ENCODE peak calls at places on chromosomes 7 and 10, in four cellular contexts. Q is psoas muscle, K is choroid plexus epithelial cell, B is hepatocyte. T is an unnamed sample.

GRCh38 chr10:113323985-113324384 is 228.9 kb upstream of the HABP2 start:
- DNase-seq in K (no peak), Q (no peak), B (no peak), T (no peak)

GRCh38 chr7:121752706-121753105 is 120.3 kb upstream of the PTPRZ1 start:
- DNase-seq in B (peak; percentile 10), Q (no peak), K (peak; percentile 52), T (peak; percentile 39)

GRCh38 chr7:6446977-6447588 is 671 bp downstream of the DAGLB start:
- DNase-seq in Q (peak; percentile 76), B (peak; percentile 91), K (peak; percentile 77), T (peak; percentile 91)

GRCh38 chr10:119201233-119201632 is 6.1 kb upstream of the GRK5 start:
- DNase-seq in B (no peak), Q (no peak), K (no peak), T (no peak)

GRCh38 chr10:103504181-103504783 is 10.8 kb downstream of the NEURL1 start:
- DNase-seq in B (peak; percentile 81), Q (no peak), K (peak; percentile 99), T (peak; percentile 96)

GRCh38 chr7:23470290-23471089 is at the start of gene IGF2BP3:
- DNase-seq in Q (no peak), K (peak; percentile 97), B (peak; percentile 94), T (peak; percentile 98)

GRCh38 chr10:127536972-127537760 is 11.9 kb upstream of the NPS start:
- DNase-seq in Q (no peak), K (no peak), B (no peak), T (no peak)

GRCh38 chr10:62239994-62240393 is 28.6 kb downstream of the RTKN2 start:
- DNase-seq in Q (no peak), K (peak; percentile 41), B (no peak), T (peak; percentile 36)

GRCh38 chr7:136062625-136063336 is 85.6 kb upstream of the MTPN start:
- DNase-seq in Q (no peak), K (no peak), B (no peak), T (no peak)

GRCh38 chr10:114523876-114524275 is 119.6 kb upstream of the AFAP1L2 start:
- DNase-seq in Q (no peak), K (no peak), B (no peak), T (no peak)

GRCh38 chr10:114526497-114527238 is 122.4 kb upstream of the AFAP1L2 start:
- DNase-seq in K (peak; percentile 85), B (peak; percentile 88), Q (peak; percentile 73), T (peak; percentile 90)

GRCh38 chr10:114525368-114525949 is 121.2 kb upstream of the AFAP1L2 start:
- DNase-seq in Q (no peak), K (no peak), B (no peak), T (peak; percentile 43)

GRCh38 chr10:114521250-114521649 is 116.9 kb upstream of the AFAP1L2 start:
- DNase-seq in Q (no peak), B (no peak), K (no peak), T (no peak)

DNA sequence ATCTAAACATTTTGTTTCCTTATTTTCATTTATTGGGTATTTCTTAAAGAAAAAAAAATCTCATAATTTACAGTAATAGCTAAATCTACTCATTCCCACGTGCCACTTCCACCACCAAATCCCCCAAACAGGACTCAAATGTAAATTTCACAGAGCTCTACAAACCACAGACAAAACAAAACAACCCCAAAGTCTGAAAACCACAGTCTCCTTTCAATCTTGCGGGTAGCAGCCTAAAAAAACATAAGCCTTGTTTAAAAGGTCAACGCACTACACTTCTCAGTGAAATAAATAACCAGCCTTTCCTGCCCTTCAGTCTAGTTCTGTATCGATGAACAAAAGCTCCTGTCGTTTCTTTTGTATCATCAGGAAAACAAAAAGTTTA is 121.8 kb upstream of the AFAP1L2 start:
- DNase-seq in K (peak; percentile 63), B (no peak), Q (no peak), T (peak; percentile 22)
- H3K4me3 ChIP-seq in K (peak overlapping the region; percentile 42), B (peak overlapping the region; percentile 24), Q (peak overlapping the region; percentile 54), T (peak overlapping the region; percentile 55)

GRCh38 chr7:155773531-155773930 is 38.7 kb downstream of the SHH start:
- DNase-seq in B (peak; percentile 50), K (no peak), Q (no peak), T (no peak)
- H3K4me3 ChIP-seq in B (no peak overlapping the region), K (no peak overlapping the region), Q (no peak overlapping the region), T (no peak overlapping the region)

DNA sequence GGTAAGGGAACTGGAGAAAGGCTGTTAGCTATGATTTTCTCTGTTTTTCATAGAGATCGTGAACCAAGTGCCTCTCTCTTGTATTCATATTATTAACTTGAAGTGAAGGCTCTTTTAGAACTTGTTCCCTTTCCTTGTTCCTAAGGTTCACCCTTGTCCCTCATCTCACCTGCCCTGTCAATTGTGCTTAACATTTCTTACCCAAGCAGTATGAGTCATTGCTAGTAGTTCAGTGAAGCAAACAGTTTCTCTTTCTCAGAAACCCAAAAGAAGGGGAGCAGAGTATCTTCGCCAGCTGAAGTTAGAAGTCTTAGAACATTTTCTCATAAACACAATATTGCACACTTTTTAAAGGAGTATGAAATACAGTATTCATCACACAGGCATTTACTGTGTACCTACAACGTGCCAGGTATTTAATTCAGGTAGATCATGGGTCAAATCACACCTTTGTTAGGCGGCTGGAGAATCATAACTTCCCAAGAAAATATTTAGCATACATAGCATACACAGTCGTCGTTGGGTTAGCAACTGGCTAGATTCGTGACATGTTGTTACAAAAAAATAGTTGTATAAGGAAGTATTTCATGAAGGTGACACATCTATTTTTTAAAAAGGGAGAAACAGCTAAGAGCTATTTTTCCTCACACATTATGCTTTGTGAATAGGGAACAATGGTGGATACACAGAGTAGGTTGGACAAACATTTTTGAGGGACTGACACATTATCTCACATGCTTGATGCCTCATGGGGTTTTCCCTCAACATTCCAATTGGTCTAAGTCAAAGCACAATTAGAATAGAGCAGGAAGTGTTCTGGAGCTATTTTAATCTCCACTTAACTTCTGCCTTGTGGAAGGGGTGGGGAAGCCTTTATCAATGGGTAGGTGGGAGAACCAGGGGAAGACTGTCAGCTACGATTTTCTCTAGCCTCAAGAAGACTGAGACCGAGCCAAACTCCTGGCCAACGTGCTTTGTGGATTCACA is 13.2 kb downstream of the HDAC9 start:
- DNase-seq in B (peak; percentile 34), K (peak; percentile 97), Q (no peak), T (peak; percentile 94)
- H3K4me3 ChIP-seq in B (no peak overlapping the region), K (peak overlapping the region; percentile 24), Q (peak overlapping the region; percentile 59), T (peak overlapping the region; percentile 10)

GRCh38 chr7:28135296-28135695 is 45.3 kb downstream of the JAZF1 start:
- DNase-seq in K (peak; percentile 67), Q (no peak), B (no peak), T (peak; percentile 69)
- H3K4me3 ChIP-seq in K (no peak overlapping the region), Q (no peak overlapping the region), B (no peak overlapping the region), T (no peak overlapping the region)

DNA sequence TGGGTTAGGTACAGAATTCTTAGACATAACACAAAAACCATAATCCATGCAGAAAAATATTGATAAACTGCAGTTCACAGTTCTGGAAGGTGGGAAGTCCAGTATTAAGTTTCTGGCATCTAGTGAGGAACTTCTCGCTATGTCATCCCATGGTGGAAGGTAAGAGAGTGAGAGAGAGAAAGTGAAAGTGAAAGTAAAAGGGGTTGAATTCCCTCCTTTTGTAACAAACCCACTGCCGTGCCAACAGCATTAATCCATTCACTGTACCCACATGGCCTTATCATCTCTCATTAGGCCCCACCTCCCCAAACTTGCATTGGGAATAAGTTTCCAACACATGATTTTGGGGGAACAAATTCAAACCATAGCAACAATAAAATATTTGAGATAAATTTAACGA is 17.1 kb downstream of the ZNF485 start:
- DNase-seq in K (peak; percentile 36), B (no peak), Q (no peak), T (peak; percentile 12)
- H3K4me3 ChIP-seq in K (peak overlapping the region; percentile 31), B (no peak overlapping the region), Q (peak overlapping the region; percentile 41), T (peak overlapping the region; percentile 11)

DNA sequence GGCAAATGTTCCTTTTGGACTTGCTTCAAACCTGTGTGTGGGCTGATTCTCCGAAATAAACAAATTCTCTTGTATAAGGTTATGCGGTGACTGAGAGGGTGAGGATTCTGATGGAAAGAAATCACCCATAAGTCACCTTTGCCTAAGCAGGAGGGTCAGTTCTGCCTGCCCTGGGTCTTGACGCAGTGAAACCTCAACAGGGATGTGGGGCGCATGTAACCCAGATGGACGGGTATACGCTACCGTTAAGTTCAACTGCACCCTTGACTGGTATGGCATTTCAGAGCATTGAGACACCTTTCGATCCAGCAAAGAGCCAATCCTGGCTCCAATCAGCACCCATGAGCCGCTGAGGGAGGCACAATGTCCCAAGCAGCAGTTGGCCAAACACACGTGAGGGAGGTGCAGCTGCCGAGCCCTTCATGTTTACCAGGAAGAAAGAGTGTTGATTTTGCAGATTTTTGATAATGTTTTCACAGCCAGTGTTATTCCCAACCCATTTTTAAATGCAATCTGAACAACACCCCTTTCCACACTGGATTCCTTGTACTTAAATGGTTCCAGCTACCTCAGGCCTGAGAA is 48.1 kb downstream of the SORBS1 start:
- DNase-seq in B (peak; percentile 26), Q (no peak), K (no peak), T (no peak)
- H3K4me3 ChIP-seq in B (no peak overlapping the region), Q (no peak overlapping the region), K (no peak overlapping the region), T (no peak overlapping the region)

GRCh38 chr10:52337225-52337624 is 23.1 kb downstream of the DKK1 start:
- DNase-seq in K (no peak), B (no peak), Q (no peak), T (no peak)

GRCh38 chr10:52335665-52336064 is 21.6 kb downstream of the DKK1 start:
- DNase-seq in K (no peak), Q (no peak), B (no peak), T (no peak)

GRCh38 chr10:52334595-52334994 is 20.5 kb downstream of the DKK1 start:
- DNase-seq in B (no peak), Q (no peak), K (peak; percentile 58), T (no peak)

GRCh38 chr10:52332815-52333214 is 18.7 kb downstream of the DKK1 start:
- DNase-seq in Q (no peak), K (peak; percentile 40), B (no peak), T (peak; percentile 30)

GRCh38 chr10:52331759-52332364 is 17.8 kb downstream of the DKK1 start:
- DNase-seq in B (no peak), K (no peak), Q (no peak), T (no peak)
- H3K4me3 ChIP-seq in B (no peak overlapping the region), K (no peak overlapping the region), Q (no peak overlapping the region), T (no peak overlapping the region)

GRCh38 chr7:262251-262572 is 27.8 kb upstream of the FOXL3 start:
- DNase-seq in B (no peak), Q (no peak), K (no peak), T (no peak)
- H3K4me3 ChIP-seq in B (no peak overlapping the region), Q (no peak overlapping the region), K (no peak overlapping the region), T (no peak overlapping the region)

GRCh38 chr10:14173706-14174594 is 156.8 kb downstream of the FRMD4A start:
- DNase-seq in K (no peak), Q (no peak), B (peak; percentile 35), T (no peak)
- H3K4me3 ChIP-seq in K (peak overlapping the region; percentile 55), Q (peak overlapping the region; percentile 49), B (peak overlapping the region; percentile 41), T (peak overlapping the region; percentile 49)

GRCh38 chr10:79322616-79323566 is 24.4 kb upstream of the PPIF start:
- DNase-seq in K (peak; percentile 91), Q (peak; percentile 61), B (no peak), T (peak; percentile 70)
- H3K4me3 ChIP-seq in K (no peak overlapping the region), Q (no peak overlapping the region), B (no peak overlapping the region), T (no peak overlapping the region)

T was measured in fibroblast of pulmonary artery.